ENCODE peak calls at places on chromosomes 3 and 15, in four cellular contexts. One of them, this sample, is unnamed.

GRCh38 chr3:29925150-29925549 is 644.3 kb downstream of the RBMS3 start:
- DNase-seq in K562: no peak
- DNase-seq in GM12878: no peak
- DNase-seq in HepG2: no peak
- DNase-seq in this sample: no peak

GRCh38 chr3:24503499-24504176 is 9.0 kb upstream of the THRB start:
- DNase-seq in K562: no peak
- DNase-seq in GM12878: no peak
- DNase-seq in HepG2: no peak
- DNase-seq in this sample: no peak

GRCh38 chr3:157443873-157444770 is 7.5 kb downstream of the PTX3 start:
- DNase-seq in K562: no peak
- DNase-seq in GM12878: no peak
- DNase-seq in HepG2: no peak
- DNase-seq in this sample: no peak

GRCh38 chr15:40928351-40928974 is 677 bp upstream of the DLL4 start:
- DNase-seq in K562: peak; percentile 46
- DNase-seq in GM12878: no peak
- DNase-seq in HepG2: no peak
- DNase-seq in this sample: peak; percentile 83

GRCh38 chr3:15794842-15795562 is 2.8 kb downstream of the ANKRD28 start:
- DNase-seq in K562: no peak
- DNase-seq in GM12878: no peak
- DNase-seq in HepG2: no peak
- DNase-seq in this sample: no peak

GRCh38 chr3:64133991-64134390 is 91.3 kb downstream of the PRICKLE2 start:
- DNase-seq in K562: no peak
- DNase-seq in GM12878: no peak
- DNase-seq in HepG2: no peak
- DNase-seq in this sample: no peak

GRCh38 chr3:194344012-194344411 is 7.1 kb downstream of the CPN2 start:
- DNase-seq in K562: peak; percentile 81
- DNase-seq in GM12878: no peak
- DNase-seq in HepG2: peak; percentile 30
- DNase-seq in this sample: peak; percentile 90

GRCh38 chr3:160210799-160211221 is 14.4 kb upstream of the C3orf80 start:
- DNase-seq in K562: peak; percentile 31
- DNase-seq in GM12878: no peak
- DNase-seq in HepG2: peak; percentile 11
- DNase-seq in this sample: no peak

GRCh38 chr15:52481915-52482314 is 46.8 kb downstream of the MYO5A start:
- DNase-seq in K562: no peak
- DNase-seq in GM12878: peak; percentile 81
- DNase-seq in HepG2: no peak
- DNase-seq in this sample: no peak

GRCh38 chr3:148943531-148944200 is 47.7 kb upstream of the GYG1 start:
- DNase-seq in K562: peak; percentile 77
- DNase-seq in GM12878: peak; percentile 19
- DNase-seq in HepG2: peak; percentile 76
- DNase-seq in this sample: no peak

GRCh38 chr3:73365756-73366397 is 258.9 kb downstream of the PDZRN3 start:
- DNase-seq in K562: no peak
- DNase-seq in GM12878: no peak
- DNase-seq in HepG2: no peak
- DNase-seq in this sample: no peak

GRCh38 chr3:49131040-49131439 is 1.8 kb downstream of the LAMB2 start:
- DNase-seq in K562: no peak
- DNase-seq in GM12878: no peak
- DNase-seq in HepG2: no peak
- DNase-seq in this sample: no peak

GRCh38 chr3:48157950-48158376 is 30.3 kb downstream of the CDC25A start:
- DNase-seq in K562: peak; percentile 86
- DNase-seq in GM12878: no peak
- DNase-seq in HepG2: peak; percentile 47
- DNase-seq in this sample: peak; percentile 82

GRCh38 chr3:138914870-138915502 is 32.0 kb downstream of the FOXL2 start:
- DNase-seq in K562: peak; percentile 80
- DNase-seq in GM12878: no peak
- DNase-seq in HepG2: peak; percentile 87
- DNase-seq in this sample: no peak

GRCh38 chr3:159852821-159853505 is 135.7 kb upstream of the IL12A start:
- DNase-seq in K562: no peak
- DNase-seq in GM12878: no peak
- DNase-seq in HepG2: no peak
- DNase-seq in this sample: peak; percentile 35

GRCh38 chr3:30602946-30603345 is 3.5 kb upstream of the TGFBR2 start:
- DNase-seq in K562: no peak
- DNase-seq in GM12878: no peak
- DNase-seq in HepG2: no peak
- DNase-seq in this sample: no peak

GRCh38 chr15:34116620-34117019 is 14.7 kb downstream of the PGBD4 start:
- DNase-seq in K562: no peak
- DNase-seq in GM12878: no peak
- DNase-seq in HepG2: no peak
- DNase-seq in this sample: no peak
- TF ChIP-seq ETV6 in K562: no peak
- TF ChIP-seq ETV6 in GM12878: no peak
- TF ChIP-seq ETV6 in HepG2: no peak
- TF ChIP-seq ETV6 in this sample: no peak

DNA sequence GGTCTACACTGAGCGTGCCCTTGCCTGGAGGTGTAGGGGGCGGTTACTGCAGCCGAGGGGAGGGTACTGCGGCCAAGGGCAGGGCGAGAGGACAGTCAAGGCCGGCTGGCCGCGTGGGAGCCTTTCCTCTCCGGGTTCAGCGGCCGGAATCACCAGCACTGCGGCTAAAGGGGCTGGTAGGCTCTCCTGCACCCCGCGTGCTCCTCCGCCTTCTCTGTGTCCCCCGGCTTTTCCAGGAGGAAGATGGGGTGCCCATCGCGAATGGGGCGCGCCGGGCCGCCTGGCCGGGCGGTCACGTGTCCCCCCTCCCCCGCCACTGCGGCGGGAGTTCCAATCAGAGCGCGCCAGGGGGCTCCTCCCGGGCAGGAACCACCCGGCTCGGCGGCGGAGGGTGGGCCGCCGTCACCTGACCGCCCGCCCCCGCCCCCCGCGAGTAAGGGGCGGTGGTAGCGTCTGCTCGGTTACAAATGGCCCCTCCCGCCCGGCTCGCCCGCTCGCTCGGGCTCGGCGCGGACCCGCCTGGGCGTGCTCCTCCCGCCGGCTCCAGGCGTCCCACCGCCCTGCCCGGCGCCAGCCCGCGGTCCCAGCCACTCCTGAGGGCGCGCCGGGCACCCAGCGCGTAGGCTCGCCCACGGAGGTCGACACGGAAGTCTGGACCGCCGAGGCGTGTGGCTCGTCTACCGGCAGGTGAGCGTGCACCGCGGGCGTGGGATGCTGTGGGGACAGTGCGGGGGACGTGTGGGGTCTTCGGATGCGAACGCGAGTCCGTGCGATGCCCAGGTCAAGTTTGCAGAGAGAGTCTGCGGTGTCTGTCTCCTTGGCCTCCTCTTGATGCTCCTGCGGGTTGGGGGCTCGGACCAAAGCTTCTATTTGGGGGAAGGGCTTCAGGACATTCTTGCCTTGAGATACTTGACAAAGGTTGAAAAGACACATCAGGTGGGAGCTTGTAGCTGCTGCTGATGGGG is 242.6 kb upstream of the TOPAZ1 start:
- DNase-seq in K562: no peak
- DNase-seq in GM12878: no peak
- DNase-seq in HepG2: no peak
- DNase-seq in this sample: peak; percentile 74
- TF ChIP-seq ETV6 in K562: no peak
- TF ChIP-seq ETV6 in GM12878: no peak
- TF ChIP-seq ETV6 in HepG2: no peak
- TF ChIP-seq ETV6 in this sample: peak; percentile 51

GRCh38 chr3:127277591-127277990 is 10.3 kb downstream of the PRR20G start:
- DNase-seq in K562: no peak
- DNase-seq in GM12878: no peak
- DNase-seq in HepG2: no peak
- DNase-seq in this sample: no peak
- TF ChIP-seq ETV6 in K562: no peak
- TF ChIP-seq ETV6 in GM12878: no peak
- TF ChIP-seq ETV6 in HepG2: no peak
- TF ChIP-seq ETV6 in this sample: no peak

GRCh38 chr3:117695321-117695720 is 985.7 kb downstream of the TUSC7 start:
- DNase-seq in K562: no peak
- DNase-seq in GM12878: no peak
- DNase-seq in HepG2: no peak
- DNase-seq in this sample: no peak
- TF ChIP-seq ETV6 in K562: no peak
- TF ChIP-seq ETV6 in GM12878: no peak
- TF ChIP-seq ETV6 in HepG2: no peak
- TF ChIP-seq ETV6 in this sample: no peak

DNA sequence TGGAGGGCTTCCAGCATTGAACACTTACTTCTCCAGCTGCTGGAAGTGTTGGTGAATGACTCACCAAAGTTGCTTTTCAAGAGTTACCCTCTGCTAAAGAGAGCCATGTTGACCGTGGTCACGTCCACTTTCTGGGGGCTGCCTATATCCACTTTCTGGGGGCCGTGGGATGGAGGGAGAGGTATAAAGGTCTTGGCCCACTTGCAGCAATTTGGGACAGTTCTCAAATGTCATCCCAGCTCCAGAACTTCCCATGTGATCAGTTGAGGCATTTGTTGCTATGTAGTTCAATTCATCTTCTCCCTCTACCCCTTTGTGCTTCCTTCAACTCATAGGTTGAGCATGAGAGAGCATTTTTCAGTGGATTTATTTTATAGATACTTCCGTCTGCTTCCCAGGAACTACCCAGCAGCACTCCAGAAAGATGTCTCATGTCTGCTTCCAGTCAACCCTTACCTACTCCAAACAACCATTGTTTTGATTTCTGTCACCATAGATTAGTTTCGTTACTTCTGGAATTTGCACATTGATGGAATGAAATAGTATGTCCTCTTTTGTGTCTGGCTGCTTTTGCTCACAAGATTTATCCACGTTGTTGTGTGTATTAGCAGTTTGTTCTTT is 130.6 kb downstream of the TCF12 start:
- DNase-seq in K562: no peak
- DNase-seq in GM12878: no peak
- DNase-seq in HepG2: no peak
- DNase-seq in this sample: no peak
- TF ChIP-seq ETV6 in K562: no peak
- TF ChIP-seq ETV6 in GM12878: no peak
- TF ChIP-seq ETV6 in HepG2: no peak
- TF ChIP-seq ETV6 in this sample: no peak

GRCh38 chr3:145578465-145578864 is 582.5 kb downstream of the PLOD2 start:
- DNase-seq in K562: no peak
- DNase-seq in GM12878: no peak
- DNase-seq in HepG2: no peak
- DNase-seq in this sample: no peak
- TF ChIP-seq ETV6 in K562: no peak
- TF ChIP-seq ETV6 in GM12878: no peak
- TF ChIP-seq ETV6 in HepG2: no peak
- TF ChIP-seq ETV6 in this sample: no peak

GRCh38 chr3:27900316-27900715 is 178.2 kb upstream of the EOMES start:
- DNase-seq in K562: no peak
- DNase-seq in GM12878: no peak
- DNase-seq in HepG2: no peak
- DNase-seq in this sample: no peak
- TF ChIP-seq ETV6 in K562: no peak
- TF ChIP-seq ETV6 in GM12878: no peak
- TF ChIP-seq ETV6 in HepG2: no peak
- TF ChIP-seq ETV6 in this sample: no peak

DNA sequence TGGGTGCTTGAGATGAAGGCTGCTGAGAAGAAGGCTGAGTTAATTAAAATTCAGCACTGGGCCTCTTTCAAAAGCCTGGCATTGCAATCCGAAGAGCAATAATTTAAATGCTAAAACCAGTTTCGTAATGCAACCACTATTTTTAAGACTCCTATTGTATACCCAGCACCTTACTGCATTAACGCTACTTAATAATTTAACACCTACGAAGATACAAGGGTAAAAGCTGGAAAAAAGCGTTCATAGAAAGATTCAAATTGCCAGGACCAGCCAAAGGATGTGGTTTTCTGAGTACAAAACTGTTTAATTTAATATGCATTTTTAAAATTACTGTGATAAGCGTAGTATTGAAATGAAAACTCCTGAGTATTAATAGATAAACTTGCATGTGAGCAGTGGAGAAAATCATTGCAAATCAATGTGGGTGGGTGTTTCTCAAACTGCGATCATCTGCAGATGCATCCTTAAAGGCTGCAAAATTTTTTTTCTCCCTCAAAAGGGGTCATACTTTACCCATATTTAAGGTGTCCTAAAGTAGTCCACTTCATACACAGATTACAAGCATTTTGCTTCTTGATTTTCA is 12.9 kb upstream of the RASGRP1 start:
- DNase-seq in K562: no peak
- DNase-seq in GM12878: no peak
- DNase-seq in HepG2: no peak
- DNase-seq in this sample: no peak
- TF ChIP-seq ETV6 in K562: no peak
- TF ChIP-seq ETV6 in GM12878: no peak
- TF ChIP-seq ETV6 in HepG2: no peak
- TF ChIP-seq ETV6 in this sample: no peak

This sample was measured in WTC11.